ENCODE peak calls at places on chromosome 21, in nine cellular contexts. K, H, D, E, Q, V, N, I and W are unnamed samples.

GRCh38 chr21:45515241-45516061 is 26.8 kb downstream of the SLC19A1 start:
- DNase-seq in K (no peak), H (no peak), D (no peak), E (peak; percentile 67), Q (peak; percentile 60), V (peak; percentile 15), N (peak; percentile 6), I (no peak), W (peak; percentile 47)

GRCh38 chr21:44437371-44437695 is 18.0 kb upstream of the LRRC3 start:
- DNase-seq in K (no peak), H (peak; percentile 1), D (no peak), E (no peak), Q (peak; percentile 56), V (no peak), N (no peak), I (no peak), W (no peak)

GRCh38 chr21:42263591-42264131 is 44.7 kb downstream of the ABCG1 start:
- DNase-seq in K (peak; percentile 68), H (peak; percentile 17), D (no peak), E (peak; percentile 75), Q (peak; percentile 77), V (no peak), N (peak; percentile 56), I (peak; percentile 36), W (no peak)

GRCh38 chr21:45169001-45169400 is 94.6 kb downstream of the ADARB1 start:
- DNase-seq in K (no peak), H (no peak), D (no peak), E (no peak), Q (no peak), V (no peak), N (no peak), I (no peak), W (no peak)

GRCh38 chr21:35943752-35944151 is 116.6 kb downstream of the SETD4 start:
- DNase-seq in K (no peak), H (no peak), D (no peak), E (no peak), Q (no peak), V (no peak), N (no peak), I (no peak), W (no peak)

GRCh38 chr21:17045214-17045835 is 467.5 kb upstream of the CXADR start:
- DNase-seq in K (no peak), H (no peak), D (no peak), E (no peak), Q (no peak), V (no peak), N (no peak), I (no peak), W (no peak)

GRCh38 chr21:33290441-33290840 is 24.3 kb downstream of the IL10RB start:
- DNase-seq in K (no peak), H (no peak), D (no peak), E (no peak), Q (no peak), V (peak; percentile 37), N (no peak), I (no peak), W (no peak)

GRCh38 chr21:36706951-36707762 is 8.2 kb downstream of the SIM2 start:
- DNase-seq in K (no peak), H (no peak), D (no peak), E (no peak), Q (peak; percentile 42), V (no peak), N (no peak), I (no peak), W (no peak)

GRCh38 chr21:36321325-36322082 is 1.5 kb downstream of the MORC3 start:
- DNase-seq in K (no peak), H (peak; percentile 61), D (no peak), E (no peak), Q (no peak), V (no peak), N (no peak), I (no peak), W (no peak)

GRCh38 chr21:33080776-33081175 is 10.8 kb downstream of the OLIG1 start:
- DNase-seq in K (no peak), H (no peak), D (no peak), E (no peak), Q (no peak), V (no peak), N (no peak), I (no peak), W (no peak)

GRCh38 chr21:44275041-44275440 is 10.6 kb upstream of the AIRE start:
- DNase-seq in K (no peak), H (no peak), D (no peak), E (peak; percentile 29), Q (no peak), V (no peak), N (no peak), I (no peak), W (no peak)

GRCh38 chr21:34791776-34792503 is 123.1 kb downstream of the CLIC6 start:
- DNase-seq in K (no peak), H (no peak), D (no peak), E (peak; percentile 79), Q (peak; percentile 59), V (no peak), N (no peak), I (no peak), W (no peak)

GRCh38 chr21:46322351-46323226 is 1.1 kb downstream of the C21orf58 start:
- DNase-seq in K (no peak), H (no peak), D (no peak), E (peak; percentile 79), Q (no peak), V (no peak), N (no peak), I (peak; percentile 31), W (no peak)

GRCh38 chr21:43975469-43976098 is 36.5 kb upstream of the TRAPPC10 start:
- DNase-seq in K (peak; percentile 71), H (peak; percentile 86), D (peak; percentile 72), E (peak; percentile 93), Q (peak; percentile 89), V (peak; percentile 86), N (peak; percentile 80), I (peak; percentile 76), W (no peak)

GRCh38 chr21:44510508-44511218 is 29.3 kb downstream of the KRTAP10-1 start:
- DNase-seq in K (no peak), H (peak; percentile 79), D (no peak), E (peak; percentile 91), Q (peak; percentile 87), V (no peak), N (peak; percentile 50), I (peak; percentile 54), W (no peak)

GRCh38 chr21:33394260-33394659 is 9.0 kb upstream of the IFNGR2 start:
- DNase-seq in K (peak; percentile 55), H (no peak), D (no peak), E (no peak), Q (no peak), V (no peak), N (peak; percentile 41), I (peak; percentile 65), W (no peak)

GRCh38 chr21:44872568-44873355 is 728 bp downstream of the PTTG1IP start:
- DNase-seq in K (peak; percentile 45), H (peak; percentile 47), D (no peak), E (no peak), Q (peak; percentile 79), V (peak; percentile 55), N (peak; percentile 52), I (peak; percentile 56), W (peak; percentile 65)

GRCh38 chr21:45929477-45929876 is 52.1 kb upstream of the COL6A1 start:
- DNase-seq in K (no peak), H (no peak), D (no peak), E (peak; percentile 52), Q (no peak), V (no peak), N (no peak), I (no peak), W (no peak)

GRCh38 chr21:35963920-35964451 is 96.3 kb downstream of the SETD4 start:
- DNase-seq in K (no peak), H (no peak), D (no peak), E (no peak), Q (no peak), V (no peak), N (no peak), I (no peak), W (no peak)

GRCh38 chr21:38494254-38494648 is 4.0 kb downstream of the ERG start:
- DNase-seq in K (no peak), H (no peak), D (no peak), E (no peak), Q (no peak), V (no peak), N (no peak), I (no peak), W (no peak)
- H3K4me3 ChIP-seq in K (no peak overlapping the region), H (no peak overlapping the region), D (peak overlapping the region; percentile 14), E (no peak overlapping the region), Q (peak overlapping the region; percentile 52), V (no peak overlapping the region), N (peak overlapping the region; percentile 60), I (no peak overlapping the region), W (no peak overlapping the region)

DNA sequence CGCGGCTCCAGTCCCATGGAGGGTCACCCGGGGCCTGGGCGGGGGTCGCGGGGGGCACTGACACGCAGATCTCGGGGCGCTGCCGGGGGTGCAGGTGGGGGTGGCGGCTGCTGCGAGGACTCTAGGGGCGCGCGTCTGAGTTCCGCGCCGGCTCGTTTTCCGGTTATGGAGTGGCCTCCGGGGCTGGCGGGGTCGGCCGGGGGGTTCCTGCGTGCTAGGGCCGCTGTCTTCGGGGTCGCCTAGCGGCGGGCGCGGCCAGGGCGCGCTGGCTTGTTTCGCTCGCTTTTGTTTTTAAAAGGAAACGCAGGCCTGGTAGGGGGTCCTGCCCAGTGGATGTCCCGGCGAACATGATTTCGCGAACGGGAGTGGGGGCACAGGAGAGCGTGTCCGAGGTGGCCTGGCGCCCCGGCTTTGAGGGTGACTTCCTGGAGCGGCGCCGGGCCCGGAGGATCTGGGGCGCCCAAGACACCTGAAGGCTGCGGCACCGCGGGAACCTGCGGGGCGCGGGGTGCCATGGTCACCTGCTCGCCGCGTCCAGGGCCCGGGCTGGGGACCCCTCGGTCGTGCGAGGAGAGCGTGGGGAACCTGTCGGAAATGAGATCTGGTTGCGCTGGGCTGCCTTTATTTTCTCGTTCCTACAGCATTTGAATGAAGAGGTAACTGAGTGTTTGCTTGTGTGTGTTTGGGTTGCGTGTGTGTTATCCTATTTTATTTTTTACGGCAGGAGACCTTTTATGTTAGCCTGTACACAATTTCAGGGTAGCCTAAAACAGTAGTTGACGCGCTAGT is 618 bp downstream of the ETS2 start:
- DNase-seq in K (no peak), H (peak; percentile 38), D (no peak), E (peak; percentile 90), Q (peak; percentile 80), V (peak; percentile 69), N (peak; percentile 50), I (no peak), W (no peak)
- TF ChIP-seq CTCF in K (peak; percentile 7), H (peak; percentile 8), D (no peak), E (no peak), Q (no peak), V (no peak), N (peak; percentile 12), I (no peak), W (no peak)

GRCh38 chr21:14533555-14534400 is 12.3 kb downstream of the SAMSN1 start:
- DNase-seq in K (no peak), H (no peak), D (no peak), E (no peak), Q (no peak), V (no peak), N (no peak), I (no peak), W (no peak)
- H3K4me1 ChIP-seq in K (no peaks in the 10 kb centered on the region), H (no peaks in the 10 kb centered on the region), D (no peaks in the 10 kb centered on the region), E (no peaks in the 10 kb centered on the region), Q (no peaks in the 10 kb centered on the region), V (no peaks in the 10 kb centered on the region), N (no peaks in the 10 kb centered on the region), I (no peaks in the 10 kb centered on the region), W (peaks cover 24% of the 10 kb centered on the region)

DNA sequence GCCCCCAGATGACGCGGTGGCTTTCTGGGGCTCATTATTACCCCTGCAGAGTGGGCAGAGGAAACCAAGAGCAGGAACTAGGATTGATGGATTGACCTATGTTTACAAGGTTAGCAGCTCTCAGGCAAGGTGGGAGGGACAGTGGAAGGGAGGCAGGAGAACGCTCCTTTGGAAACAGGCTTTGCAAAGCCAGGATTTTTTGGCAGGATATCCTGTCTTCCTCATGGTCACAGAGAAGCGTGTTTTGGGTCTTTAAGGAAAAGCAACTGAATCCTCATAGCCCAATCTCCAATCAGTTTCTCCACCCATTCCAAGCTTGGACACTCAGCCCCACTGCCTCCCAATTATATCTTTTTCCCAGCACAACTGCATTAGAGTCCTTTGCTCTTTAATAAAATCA is 105.6 kb upstream of the SOD1 start:
- DNase-seq in K (no peak), H (no peak), D (no peak), E (no peak), Q (no peak), V (no peak), N (no peak), I (no peak), W (no peak)
- H3K4me3 ChIP-seq in K (no peak overlapping the region), H (no peak overlapping the region), D (no peak overlapping the region), E (no peak overlapping the region), Q (no peak overlapping the region), V (no peak overlapping the region), N (no peak overlapping the region), I (no peak overlapping the region), W (no peak overlapping the region)